ENCODE peak calls at places on chromosomes 13 and 19, in six cellular contexts. T is heart right ventricle, A is heart left ventricle, Y is colonic mucosa, N is tibial nerve, P is cardiac muscle cell. D is an unnamed sample. For H3K4me1, the result is how much of the 10 kb centered on the place peaks cover.

GRCh38 chr13:36814465-36814864 is 4.6 kb upstream of the RFXAP start:
- DNase-seq in N (no peak), A (no peak), Y (peak), T (no peak), P (peak), D (no peak)

GRCh38 chr19:41264581-41265375 is 606 bp downstream of the HNRNPUL1 start:
- DNase-seq in Y (peak), A (no peak), P (peak), T (peak), N (no peak), D (no peak)

GRCh38 chr13:66508153-66508909 is 721.8 kb downstream of the PCDH9 start:
- DNase-seq in P (no peak), T (no peak), Y (no peak), A (no peak), N (no peak), D (no peak)

GRCh38 chr13:22138947-22139346 is 468.1 kb downstream of the FGF9 start:
- DNase-seq in N (no peak), P (no peak), A (no peak), Y (no peak), T (no peak), D (no peak)

GRCh38 chr13:107865643-107866006 is 349.7 kb downstream of the LIG4 start:
- DNase-seq in P (no peak), A (no peak), T (no peak), N (no peak), Y (no peak), D (no peak)

GRCh38 chr19:3179739-3180293 is 1.2 kb downstream of the S1PR4 start:
- DNase-seq in A (no peak), T (no peak), Y (no peak), N (no peak), P (no peak), D (peak)

GRCh38 chr13:112692586-112692985 is 2.7 kb downstream of the ATP11A start:
- DNase-seq in N (no peak), P (no peak), T (no peak), A (no peak), Y (no peak), D (no peak)

GRCh38 chr13:61880576-61881283 is 465.1 kb upstream of the PCDH20 start:
- DNase-seq in N (no peak), P (peak), Y (no peak), A (no peak), T (no peak), D (no peak)

GRCh38 chr19:44925114-44925891 is 10.9 kb downstream of the APOC1 start:
- DNase-seq in Y (peak), A (peak), T (peak), P (no peak), N (peak), D (peak)

GRCh38 chr13:112346899-112347229 is 29.3 kb upstream of the SPACA7 start:
- DNase-seq in Y (no peak), A (no peak), N (no peak), T (no peak), P (no peak), D (no peak)

GRCh38 chr13:21047591-21048282 is 13.6 kb downstream of the LATS2 start:
- DNase-seq in T (no peak), N (no peak), Y (peak), P (no peak), A (no peak), D (no peak)

GRCh38 chr13:21328201-21328600 is 130.9 kb downstream of the ZDHHC20 start:
- DNase-seq in T (no peak), P (peak), Y (no peak), N (no peak), A (no peak), D (no peak)

GRCh38 chr19:40217027-40217810 is 965 bp downstream of the TTC9B start:
- DNase-seq in T (no peak), Y (peak), P (peak), A (no peak), N (no peak), D (peak)

GRCh38 chr19:54572696-54573311 is 786 bp upstream of the LILRA2 start:
- DNase-seq in Y (no peak), A (no peak), P (no peak), N (no peak), T (no peak), D (peak)

GRCh38 chr13:76635232-76636021 is 250.8 kb downstream of the KCTD12 start:
- DNase-seq in N (no peak), T (no peak), P (no peak), A (no peak), Y (no peak), D (no peak)

GRCh38 chr19:39342647-39343305 is 555 bp downstream of the SAMD4B start:
- DNase-seq in P (peak), T (peak), A (no peak), Y (no peak), N (no peak), D (peak)

GRCh38 chr13:26721251-26721939 is 39.2 kb downstream of the GPR12 start:
- DNase-seq in A (peak), P (no peak), T (no peak), Y (no peak), N (no peak), D (no peak)

GRCh38 chr19:38359242-38360021 is 14.9 kb upstream of the PSMD8 start:
- DNase-seq in T (no peak), N (no peak), Y (no peak), P (no peak), A (no peak), D (no peak)

GRCh38 chr13:113759525-113760137 is 605 bp downstream of the TMEM255B start:
- DNase-seq in N (no peak), Y (no peak), A (peak), P (peak), T (peak), D (no peak)

GRCh38 chr19:7869453-7869909 is 4.7 kb downstream of the PRR36 start:
- DNase-seq in P (peak), Y (peak), N (no peak), T (peak), A (peak), D (peak)

GRCh38 chr13:64767054-64767453 is 2463.1 kb downstream of the PCDH9 start:
- DNase-seq in A (no peak), Y (no peak), N (no peak), T (no peak), P (no peak), D (no peak)

GRCh38 chr13:48496796-48497195 is 36.1 kb downstream of the RCBTB2 start:
- DNase-seq in T (no peak), N (no peak), Y (no peak), A (no peak), P (no peak), D (no peak)

GRCh38 chr13:41231786-41232185 is 31.6 kb downstream of the MTRF1 start:
- DNase-seq in N (no peak), Y (peak), T (no peak), P (peak), A (no peak), D (peak)

GRCh38 chr19:12946092-12946845 is 607 bp downstream of the RAD23A start:
- DNase-seq in Y (peak), N (no peak), T (peak), A (peak), P (peak), D (peak)

GRCh38 chr19:3243851-3244700 is 19.6 kb downstream of the CELF5 start:
- DNase-seq in P (peak), A (no peak), N (no peak), Y (peak), T (peak), D (no peak)

GRCh38 chr13:32165791-32166190 is 134.2 kb downstream of the FRY start:
- DNase-seq in P (no peak), T (peak), A (peak), Y (no peak), N (no peak), D (no peak)

GRCh38 chr13:75226092-75226491 is 255.9 kb downstream of the TBC1D4 start:
- DNase-seq in P (no peak), Y (no peak), T (no peak), N (no peak), A (no peak), D (peak)

GRCh38 chr13:79281335-79281734 is 124.7 kb downstream of the RBM26 start:
- DNase-seq in A (no peak), Y (no peak), P (no peak), T (no peak), N (no peak), D (no peak)

GRCh38 chr13:34816543-34816942 is 125.5 kb upstream of the NBEA start:
- DNase-seq in A (no peak), Y (no peak), N (no peak), T (no peak), P (no peak), D (no peak)

GRCh38 chr19:46967578-46968018 is 52.0 kb upstream of the NPAS1 start:
- DNase-seq in A (peak), N (no peak), T (peak), P (no peak), Y (peak), D (no peak)

GRCh38 chr13:84431646-84432045 is 549.4 kb upstream of the SLITRK1 start:
- DNase-seq in T (no peak), A (no peak), N (no peak), P (no peak), Y (no peak), D (no peak)

GRCh38 chr19:40465025-40465780 is at the start of gene BLVRB:
- DNase-seq in P (no peak), Y (no peak), A (no peak), T (no peak), N (no peak), D (no peak)

GRCh38 chr19:4559569-4559968 is at the start of gene SEMA6B:
- DNase-seq in Y (no peak), N (no peak), A (peak), P (no peak), T (no peak), D (no peak)

GRCh38 chr13:25062479-25062878 is 33.5 kb upstream of the PABPC3 start:
- DNase-seq in Y (no peak), N (no peak), T (no peak), A (no peak), P (no peak), D (no peak)

GRCh38 chr13:26971990-26972888 is 199.4 kb downstream of the USP12 start:
- DNase-seq in Y (peak), P (peak), A (peak), T (no peak), N (no peak), D (no peak)

GRCh38 chr13:77580748-77581147 is 45.2 kb downstream of the SCEL start:
- DNase-seq in N (no peak), Y (no peak), P (no peak), A (no peak), T (no peak), D (no peak)

DNA sequence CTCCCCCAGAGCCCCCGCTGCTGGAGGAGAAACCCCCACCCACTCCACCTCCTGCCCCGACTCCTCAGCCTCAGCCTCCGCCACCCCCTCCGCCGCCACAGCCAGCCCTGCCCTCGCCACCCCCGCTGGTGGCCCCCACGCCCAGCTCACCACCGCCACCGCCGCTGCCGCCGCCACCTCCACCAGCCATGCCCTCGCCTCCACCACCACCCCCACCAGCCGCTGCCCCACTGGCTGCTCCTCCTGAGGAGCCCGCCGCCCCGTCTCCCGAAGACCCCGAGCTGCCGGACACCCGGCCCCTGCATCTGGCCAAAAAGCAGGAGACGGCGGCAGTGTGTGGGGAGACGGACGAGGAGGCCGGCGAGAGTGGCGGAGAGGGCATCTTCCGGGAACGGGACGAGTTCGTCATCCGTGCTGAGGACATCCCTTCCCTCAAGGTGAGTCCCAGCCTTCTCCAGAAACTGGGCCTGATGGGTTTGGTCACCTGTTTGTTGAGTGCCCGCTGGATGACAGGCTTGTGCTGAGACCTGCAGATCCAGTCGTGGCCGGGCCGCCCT is 10.6 kb downstream of the PRR12 start:
- DNase-seq in T (no peak), Y (no peak), N (no peak), A (peak), P (no peak), D (peak)
- H3K4me3 ChIP-seq in T (no peak), Y (no peak), N (no peak), A (no peak), P (no peak), D (no peak)

DNA sequence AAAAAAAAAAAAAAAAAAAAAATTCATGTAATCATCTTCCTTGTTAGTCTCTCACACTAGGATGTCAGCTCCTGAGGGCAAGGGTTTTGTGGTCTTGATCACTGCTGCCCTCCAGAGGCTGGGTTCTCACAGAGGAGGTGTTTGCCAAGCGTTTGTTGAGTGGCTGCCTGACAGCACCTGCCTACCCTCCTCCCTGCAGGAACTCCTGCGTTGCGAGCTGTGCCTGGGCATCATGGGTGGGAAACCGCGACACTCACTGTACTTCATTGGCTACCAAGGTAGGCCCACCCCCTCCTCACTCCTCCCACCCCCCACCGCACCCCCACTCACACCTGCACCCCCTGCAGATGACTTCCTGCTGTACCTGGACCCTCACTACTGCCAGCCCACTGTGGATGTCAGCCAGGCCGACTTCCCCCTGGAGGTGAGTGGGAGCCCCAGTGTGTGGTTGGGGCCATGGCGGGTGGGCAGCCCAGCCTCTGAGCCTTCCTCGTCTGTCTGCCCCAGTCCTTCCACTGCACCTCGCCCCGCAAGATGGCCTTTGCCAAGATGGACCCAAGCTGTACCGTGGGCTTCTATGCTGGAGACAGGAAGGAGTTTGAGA is 8.1 kb downstream of the ATG4D start:
- DNase-seq in T (no peak), Y (peak), A (no peak), P (no peak), N (no peak), D (no peak)
- TF ChIP-seq CTCF in T (no peak), Y (no peak), A (no peak), P (peak), N (no peak), D (no peak)

GRCh38 chr19:52474351-52475127 is 21.2 kb downstream of the ZNF578 start:
- DNase-seq in Y (no peak), A (no peak), N (no peak), P (no peak), T (no peak), D (no peak)
- H3K4me1 ChIP-seq in Y (under half), A (under half), N (under half), P (under half), T (under half), D (under half)

GRCh38 chr13:110186221-110186838 is 120.6 kb downstream of the COL4A1 start:
- DNase-seq in T (no peak), Y (no peak), P (no peak), A (no peak), N (no peak), D (no peak)
- H3K4me3 ChIP-seq in T (no peak), Y (no peak), P (no peak), A (no peak), N (no peak), D (no peak)

GRCh38 chr19:52993342-52994178 is 20.2 kb upstream of the ERVV-1 start:
- DNase-seq in Y (peak), N (peak), A (peak), P (peak), T (peak), D (peak)
- TF ChIP-seq CTCF in Y (peak), N (peak), A (peak), P (peak), T (peak), D (peak)

D was measured in left lung.